ENCODE peak calls at places on chromosomes 13 and 19, in five cellular contexts. K is suprapubic skin, I is HCT116, J is spleen, O is prostate gland. W is an unnamed sample. For H3K4me1, the result is how much of the 10 kb centered on the place peaks cover.

GRCh38 chr19:38877781-38878574 is at the start of gene RINL:
- DNase-seq in O (no peak), K (no peak), I (no peak), J (peak), W (no peak)

GRCh38 chr19:58357798-58358145 is 4.5 kb upstream of the A1BG start:
- DNase-seq in I (no peak), K (no peak), J (no peak), O (no peak), W (no peak)

GRCh38 chr13:97068964-97069815 is 74.9 kb upstream of the OXGR1 start:
- DNase-seq in K (no peak), I (no peak), O (no peak), J (no peak), W (no peak)

GRCh38 chr19:12745166-12745897 is 6.3 kb upstream of the BEST2 start:
- DNase-seq in K (no peak), I (no peak), J (no peak), O (no peak), W (no peak)

GRCh38 chr13:25930655-25931054 is 121.2 kb downstream of the SHISA2 start:
- DNase-seq in K (no peak), O (no peak), I (no peak), J (no peak), W (no peak)

GRCh38 chr13:71242191-71242590 is 624.8 kb downstream of the DACH1 start:
- DNase-seq in O (no peak), I (no peak), K (no peak), J (no peak), W (no peak)

GRCh38 chr19:10927691-10928562 is 512 bp downstream of the YIPF2 start:
- DNase-seq in J (no peak), I (no peak), K (no peak), O (no peak), W (no peak)

GRCh38 chr13:80141114-80141849 is 199.6 kb downstream of the SPRY2 start:
- DNase-seq in I (no peak), J (no peak), K (no peak), O (no peak), W (no peak)

GRCh38 chr19:56144816-56145215 is 3.7 kb downstream of the ZNF444 start:
- DNase-seq in K (no peak), I (no peak), O (no peak), J (no peak), W (no peak)

GRCh38 chr19:47704024-47704423 is 9.2 kb upstream of the EHD2 start:
- DNase-seq in J (no peak), O (no peak), I (no peak), K (no peak), W (no peak)

GRCh38 chr13:57627663-57628062 is 3.9 kb upstream of the PCDH17 start:
- DNase-seq in J (no peak), O (no peak), I (no peak), K (no peak), W (no peak)

GRCh38 chr19:35718345-35719041 is 690 bp downstream of the KMT2B start:
- DNase-seq in J (peak), I (no peak), K (peak), O (no peak), W (no peak)

GRCh38 chr13:98890186-98890585 is 87.7 kb downstream of the DOCK9 start:
- DNase-seq in J (no peak), I (no peak), K (no peak), O (peak), W (peak)

GRCh38 chr13:111503376-111503775 is 182.9 kb downstream of the TEX29 start:
- DNase-seq in K (peak), I (no peak), J (no peak), O (no peak), W (no peak)

GRCh38 chr13:78909276-78909675 is 250.3 kb upstream of the OBI1 start:
- DNase-seq in O (no peak), J (no peak), I (no peak), K (no peak), W (no peak)

GRCh38 chr13:101942535-101943157 is 459.2 kb downstream of the FGF14 start:
- DNase-seq in J (no peak), K (no peak), O (no peak), I (no peak), W (no peak)

GRCh38 chr13:75934889-75935288 is 298.8 kb downstream of the LMO7 start:
- DNase-seq in I (no peak), J (no peak), O (no peak), K (no peak), W (no peak)

GRCh38 chr13:47287291-47287751 is 390.5 kb upstream of the HTR2A start:
- DNase-seq in K (no peak), I (no peak), O (no peak), J (no peak), W (no peak)

GRCh38 chr19:16371540-16371986 is 46.9 kb downstream of the KLF2 start:
- DNase-seq in K (no peak), J (peak), I (no peak), O (no peak), W (no peak)

GRCh38 chr19:1018932-1019615 is 1.8 kb downstream of the TMEM259 start:
- DNase-seq in J (peak), K (no peak), O (no peak), I (no peak), W (no peak)

GRCh38 chr19:511101-511841 is 4.0 kb downstream of the TPGS1 start:
- DNase-seq in J (peak), O (no peak), I (peak), K (no peak), W (peak)

GRCh38 chr19:10260141-10260584 is 8.1 kb downstream of the MRPL4 start:
- DNase-seq in J (no peak), O (no peak), K (no peak), I (peak), W (no peak)

GRCh38 chr19:56333506-56333905 is 18.9 kb upstream of the ZSCAN5A start:
- DNase-seq in J (no peak), O (peak), I (peak), K (no peak), W (no peak)

GRCh38 chr19:22526661-22527272 is 104.6 kb upstream of the ZNF98 start:
- DNase-seq in K (no peak), I (no peak), O (no peak), J (no peak), W (no peak)

GRCh38 chr19:17004386-17004785 is 22.2 kb downstream of the CPAMD8 start:
- DNase-seq in I (no peak), J (no peak), O (no peak), K (no peak), W (no peak)

GRCh38 chr19:38737921-38738731 is 6.1 kb downstream of the CAPN12 start:
- DNase-seq in O (no peak), J (peak), K (no peak), I (no peak), W (peak)

GRCh38 chr13:20942938-20943518 is 40.5 kb upstream of the XPO4 start:
- DNase-seq in J (no peak), O (no peak), I (no peak), K (no peak), W (no peak)

GRCh38 chr13:29428310-29428991 is 167.0 kb downstream of the SLC7A1 start:
- DNase-seq in J (no peak), K (no peak), O (peak), I (peak), W (no peak)

GRCh38 chr13:71632721-71633120 is 234.3 kb downstream of the DACH1 start:
- DNase-seq in J (no peak), O (no peak), I (no peak), K (no peak), W (no peak)

GRCh38 chr19:38571682-38572081 is 46.1 kb downstream of the MAP4K1 start:
- DNase-seq in O (no peak), K (no peak), J (no peak), I (no peak), W (no peak)

GRCh38 chr19:53082929-53083328 is 20.3 kb downstream of the ZNF160 start:
- DNase-seq in K (no peak), O (no peak), I (no peak), J (no peak), W (no peak)
- H3K4me1 ChIP-seq in K (under half), O (under half), I (under half), J (under half), W (under half)

DNA sequence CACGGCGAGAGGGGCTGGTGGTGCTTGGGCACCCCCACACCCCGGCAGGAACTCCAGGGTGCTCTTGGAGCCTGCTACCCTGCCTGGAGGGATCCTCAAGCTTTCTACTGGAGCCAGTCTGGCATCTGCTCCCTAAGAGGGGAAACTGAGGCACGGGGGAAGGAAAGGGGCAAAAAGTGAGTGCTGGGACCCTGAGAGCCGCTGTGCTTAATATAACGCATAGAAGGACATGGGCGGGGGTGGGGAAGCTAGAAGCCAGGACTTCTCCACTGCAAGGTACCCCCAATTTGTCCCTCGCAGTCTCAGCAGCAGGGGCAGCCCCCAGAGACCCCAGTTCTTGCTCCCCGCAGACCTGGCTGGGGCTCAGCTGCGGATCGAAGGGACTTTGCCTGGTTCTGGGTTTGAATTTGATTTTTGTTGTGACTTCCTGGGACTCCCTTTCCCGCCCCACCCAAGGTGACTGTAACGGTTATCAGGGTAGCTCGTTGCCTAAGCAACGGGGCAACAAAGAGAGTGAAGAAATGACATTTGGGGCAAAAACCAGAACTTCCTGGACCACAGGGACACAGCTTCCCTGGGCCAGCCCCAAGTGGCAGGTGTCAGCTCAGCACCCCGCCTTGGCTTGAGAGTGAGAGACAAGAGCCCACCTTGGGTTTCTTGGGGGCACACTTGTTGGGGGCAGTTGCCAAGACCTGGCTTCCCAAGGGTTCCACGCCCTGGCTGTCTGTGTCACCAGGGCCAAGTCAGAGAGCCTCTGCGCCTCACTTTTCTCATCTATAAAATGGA is 638 bp downstream of the ADGRE5 start:
- DNase-seq in K (no peak), I (no peak), J (peak), O (no peak), W (peak)
- TF ChIP-seq POLR2AphosphoS5 in K (no peak), I (no peak), J (peak), O (no peak), W (no peak)

GRCh38 chr19:18300930-18301717 is 19.7 kb upstream of the JUND start:
- DNase-seq in I (no peak), O (no peak), K (no peak), J (no peak), W (peak)

GRCh38 chr19:18299654-18300053 is 18.2 kb upstream of the JUND start:
- DNase-seq in O (no peak), J (no peak), K (no peak), I (no peak), W (no peak)

GRCh38 chr19:18304496-18305312 is 18.2 kb downstream of the LSM4 start:
- DNase-seq in J (peak), O (no peak), I (no peak), K (peak), W (peak)

GRCh38 chr19:18304194-18304495 is 18.7 kb downstream of the LSM4 start:
- DNase-seq in K (no peak), I (no peak), O (no peak), J (peak), W (no peak)

DNA sequence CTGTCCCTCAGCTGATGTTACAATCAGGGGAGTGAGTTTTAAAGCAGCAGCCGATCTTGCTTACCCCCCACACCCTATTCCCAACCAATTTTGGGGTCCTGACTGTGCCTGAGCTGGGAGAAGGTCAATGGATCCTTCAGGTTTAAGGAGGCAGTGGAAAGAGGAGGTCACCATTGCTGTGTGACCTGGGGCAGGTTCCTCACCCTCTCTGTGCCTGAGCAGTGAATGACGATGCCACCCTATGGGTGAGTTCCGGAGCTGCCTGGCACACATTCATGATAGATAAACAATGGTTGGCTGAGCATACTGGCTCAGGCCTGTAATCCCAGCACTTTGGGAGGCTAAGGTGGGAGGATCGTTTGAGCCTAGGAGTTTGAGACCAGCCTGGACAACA is 20.3 kb upstream of the JUND start:
- DNase-seq in J (no peak), O (no peak), I (no peak), K (no peak), W (no peak)
- H3K4me1 ChIP-seq in J (under half), O (under half), I (half or more), K (half or more), W (half or more)

GRCh38 chr13:105426454-105426853 is 1109.0 kb downstream of the EFNB2 start:
- DNase-seq in J (no peak), I (no peak), K (no peak), O (no peak), W (no peak)
- TF ChIP-seq POLR2AphosphoS5 in J (no peak), I (no peak), K (no peak), O (no peak), W (no peak)

DNA sequence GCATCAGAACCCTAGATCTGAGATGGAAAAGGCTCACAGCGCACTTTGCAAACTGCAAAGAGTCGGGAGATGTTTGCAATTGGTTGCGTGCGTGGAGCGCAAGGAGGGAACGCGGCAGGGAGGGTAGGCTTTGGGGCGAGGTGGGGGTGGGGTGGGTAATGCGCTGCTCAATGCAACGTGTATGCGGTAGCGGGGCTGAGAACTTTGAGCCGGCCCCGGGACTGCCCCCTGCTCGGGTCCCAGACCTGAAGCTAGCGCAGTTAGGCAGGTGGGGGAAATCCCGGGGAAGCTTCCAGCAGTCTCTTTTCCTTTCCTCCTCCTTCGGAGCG is 971 bp downstream of the FOSB start:
- DNase-seq in K (no peak), I (no peak), J (no peak), O (no peak), W (no peak)
- H3K4me1 ChIP-seq in K (under half), I (under half), J (under half), O (under half), W (under half)

DNA sequence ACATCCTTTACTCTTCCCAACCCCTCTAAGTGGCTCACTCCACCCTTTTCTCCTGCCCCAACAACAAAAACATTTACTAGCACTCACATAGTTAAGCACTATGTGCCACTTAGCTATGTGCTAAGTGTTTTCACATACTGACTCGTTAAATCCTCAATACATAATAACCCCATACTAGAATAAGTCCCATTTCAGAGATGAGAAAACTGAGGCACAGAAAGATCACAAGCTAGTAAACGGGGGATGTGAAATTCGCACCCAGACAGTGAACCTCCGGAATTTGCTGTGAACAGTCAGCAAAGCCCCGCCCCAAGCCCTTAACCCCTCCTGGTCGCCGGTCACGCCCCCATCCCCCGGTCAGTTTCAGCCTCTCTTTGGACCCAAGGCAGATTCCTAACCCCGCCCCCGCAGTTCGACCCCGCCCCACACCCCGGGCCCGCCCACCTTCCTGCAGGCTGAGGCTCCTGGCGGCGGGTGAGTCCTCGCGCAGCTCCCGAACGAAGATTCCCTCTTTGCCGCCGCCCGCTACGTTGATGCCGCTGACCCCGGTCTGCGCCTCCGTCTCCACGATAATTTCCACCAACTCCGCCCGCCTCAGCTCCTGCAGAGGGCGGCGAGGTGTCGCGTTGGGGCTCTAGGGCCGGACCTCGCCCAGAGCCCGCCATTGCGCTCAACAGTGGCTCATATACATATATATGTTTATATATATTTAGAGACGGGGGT is 9.8 kb downstream of the PRX start:
- DNase-seq in J (peak), K (peak), O (peak), I (peak), W (peak)
- TF ChIP-seq POLR2AphosphoS5 in J (peak), K (no peak), O (no peak), I (peak), W (peak)

DNA sequence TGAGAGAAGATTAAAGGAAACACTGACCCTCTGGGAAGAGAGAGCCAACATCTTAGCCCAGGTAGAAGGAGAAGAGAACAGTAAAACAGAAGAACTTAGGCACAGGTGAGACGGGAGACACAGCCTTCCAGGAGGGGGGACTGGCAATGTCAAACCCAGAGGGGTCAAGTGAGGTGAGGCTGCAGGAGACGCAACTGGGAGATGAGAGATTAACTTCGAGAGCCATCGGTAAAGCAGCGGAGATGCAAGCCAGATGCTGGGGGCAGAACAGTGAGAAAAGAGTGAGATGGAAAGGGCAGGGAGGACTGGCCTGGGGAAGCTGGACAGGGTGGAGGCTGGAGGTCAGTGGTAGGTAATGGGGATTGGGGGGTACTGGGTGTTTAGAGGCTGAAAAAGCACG is 5.2 kb downstream of the INSR start:
- DNase-seq in J (no peak), I (no peak), K (no peak), O (no peak), W (no peak)
- H3K4me1 ChIP-seq in J (under half), I (under half), K (under half), O (under half), W (under half)

GRCh38 chr19:18017275-18018083 is 9.5 kb downstream of the ARRDC2 start:
- DNase-seq in J (no peak), O (no peak), I (no peak), K (no peak), W (no peak)
- TF ChIP-seq POLR2AphosphoS5 in J (no peak), O (peak), I (no peak), K (no peak), W (no peak)

DNA sequence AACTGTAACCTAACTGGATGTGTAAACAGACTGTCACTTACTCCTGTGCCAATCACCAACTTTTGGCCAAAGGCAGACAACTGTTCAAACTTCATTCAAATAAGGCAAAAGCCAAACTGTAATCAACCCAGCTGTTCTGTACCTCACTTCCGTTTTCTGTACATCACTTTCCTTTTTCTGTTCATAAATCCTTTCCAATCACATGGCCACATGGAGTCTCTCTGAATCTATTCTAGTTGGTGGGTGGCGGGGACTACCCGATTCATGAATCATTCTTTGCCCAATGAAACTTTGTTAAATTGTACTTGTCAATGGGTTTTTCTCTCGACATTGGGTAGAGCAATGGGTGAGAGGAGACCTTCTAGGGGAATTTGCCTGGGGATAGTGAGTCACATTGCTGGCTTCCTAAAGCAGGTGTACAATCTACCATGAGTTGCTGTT is 178.3 kb upstream of the RFC3 start:
- DNase-seq in J (no peak), O (no peak), I (no peak), K (no peak), W (no peak)
- H3K4me1 ChIP-seq in J (under half), O (under half), I (under half), K (under half), W (under half)

GRCh38 chr19:6849876-6850275 is 37.5 kb upstream of the ADGRE1 start:
- DNase-seq in I (no peak), K (no peak), J (no peak), O (no peak), W (no peak)
- TF ChIP-seq POLR2AphosphoS5 in I (no peak), K (no peak), J (no peak), O (no peak), W (no peak)